ENCODE peak calls at places on chromosomes 7 and 10, in five cellular contexts. One of them, this sample, is unnamed.
A peak's percentile ranks its signal among the peaks of the same experiment; 100 is the strongest.

GRCh38 chr10:61655335-61655851 is 7.3 kb upstream of the CABCOCO1 start:
- DNase-seq in SK-N-SH: no peak
- DNase-seq in K562: no peak
- DNase-seq in GM12878: no peak
- DNase-seq in HepG2: no peak
- DNase-seq in this sample: no peak

GRCh38 chr7:151551820-151552219 is 32.1 kb upstream of the RHEB start:
- DNase-seq in SK-N-SH: no peak
- DNase-seq in K562: no peak
- DNase-seq in GM12878: no peak
- DNase-seq in HepG2: no peak
- DNase-seq in this sample: no peak

GRCh38 chr7:44379366-44380178 is 54.2 kb upstream of the CAMK2B start:
- DNase-seq in SK-N-SH: peak; percentile 29
- DNase-seq in K562: peak; percentile 26
- DNase-seq in GM12878: no peak
- DNase-seq in HepG2: no peak
- DNase-seq in this sample: no peak

GRCh38 chr7:82566752-82567151 is 123.2 kb upstream of the CACNA2D1 start:
- DNase-seq in SK-N-SH: no peak
- DNase-seq in K562: no peak
- DNase-seq in GM12878: no peak
- DNase-seq in HepG2: no peak
- DNase-seq in this sample: no peak

GRCh38 chr7:923108-924041 is 31.1 kb downstream of the ADAP1 start:
- DNase-seq in SK-N-SH: no peak
- DNase-seq in K562: peak; percentile 66
- DNase-seq in GM12878: peak; percentile 81
- DNase-seq in HepG2: no peak
- DNase-seq in this sample: no peak

GRCh38 chr7:121473645-121474300 is 77.7 kb upstream of the FAM3C start:
- DNase-seq in SK-N-SH: no peak
- DNase-seq in K562: no peak
- DNase-seq in GM12878: no peak
- DNase-seq in HepG2: no peak
- DNase-seq in this sample: no peak

GRCh38 chr7:77867208-77867915 is 68.8 kb downstream of the PHTF2 start:
- DNase-seq in SK-N-SH: no peak
- DNase-seq in K562: no peak
- DNase-seq in GM12878: no peak
- DNase-seq in HepG2: no peak
- DNase-seq in this sample: no peak

GRCh38 chr7:139753693-139754111 is 24.1 kb downstream of the HIPK2 start:
- DNase-seq in SK-N-SH: no peak
- DNase-seq in K562: no peak
- DNase-seq in GM12878: no peak
- DNase-seq in HepG2: no peak
- DNase-seq in this sample: no peak

GRCh38 chr7:70098905-70099672 is 500.8 kb downstream of the AUTS2 start:
- DNase-seq in SK-N-SH: no peak
- DNase-seq in K562: no peak
- DNase-seq in GM12878: no peak
- DNase-seq in HepG2: no peak
- DNase-seq in this sample: no peak

GRCh38 chr7:116271980-116272886 is 61.9 kb downstream of the TES start:
- DNase-seq in SK-N-SH: peak; percentile 7
- DNase-seq in K562: no peak
- DNase-seq in GM12878: no peak
- DNase-seq in HepG2: no peak
- DNase-seq in this sample: peak; percentile 85

GRCh38 chr7:130956417-130957139 is 222.6 kb upstream of the KLF14 start:
- DNase-seq in SK-N-SH: no peak
- DNase-seq in K562: no peak
- DNase-seq in GM12878: no peak
- DNase-seq in HepG2: no peak
- DNase-seq in this sample: no peak

GRCh38 chr10:30216811-30217210 is 132.3 kb downstream of the MTPAP start:
- DNase-seq in SK-N-SH: no peak
- DNase-seq in K562: no peak
- DNase-seq in GM12878: no peak
- DNase-seq in HepG2: no peak
- DNase-seq in this sample: no peak

GRCh38 chr10:132688580-132689420 is 97.1 kb downstream of the NKX6-2 start:
- DNase-seq in SK-N-SH: no peak
- DNase-seq in K562: no peak
- DNase-seq in GM12878: no peak
- DNase-seq in HepG2: no peak
- DNase-seq in this sample: no peak

GRCh38 chr7:107044347-107045194 is at the start of gene PRKAR2B:
- DNase-seq in SK-N-SH: peak; percentile 100
- DNase-seq in K562: peak; percentile 98
- DNase-seq in GM12878: no peak
- DNase-seq in HepG2: peak; percentile 32
- DNase-seq in this sample: peak; percentile 27

GRCh38 chr7:129914536-129915272 is 38.1 kb downstream of the UBE2H start:
- DNase-seq in SK-N-SH: no peak
- DNase-seq in K562: peak; percentile 33
- DNase-seq in GM12878: no peak
- DNase-seq in HepG2: no peak
- DNase-seq in this sample: no peak

GRCh38 chr7:44470080-44470479 is 20.4 kb downstream of the NUDCD3 start:
- DNase-seq in SK-N-SH: no peak
- DNase-seq in K562: peak; percentile 18
- DNase-seq in GM12878: no peak
- DNase-seq in HepG2: no peak
- DNase-seq in this sample: no peak

GRCh38 chr7:127879436-127879835 is 151.8 kb downstream of the LRRC4 start:
- DNase-seq in SK-N-SH: no peak
- DNase-seq in K562: no peak
- DNase-seq in GM12878: no peak
- DNase-seq in HepG2: no peak
- DNase-seq in this sample: no peak

DNA sequence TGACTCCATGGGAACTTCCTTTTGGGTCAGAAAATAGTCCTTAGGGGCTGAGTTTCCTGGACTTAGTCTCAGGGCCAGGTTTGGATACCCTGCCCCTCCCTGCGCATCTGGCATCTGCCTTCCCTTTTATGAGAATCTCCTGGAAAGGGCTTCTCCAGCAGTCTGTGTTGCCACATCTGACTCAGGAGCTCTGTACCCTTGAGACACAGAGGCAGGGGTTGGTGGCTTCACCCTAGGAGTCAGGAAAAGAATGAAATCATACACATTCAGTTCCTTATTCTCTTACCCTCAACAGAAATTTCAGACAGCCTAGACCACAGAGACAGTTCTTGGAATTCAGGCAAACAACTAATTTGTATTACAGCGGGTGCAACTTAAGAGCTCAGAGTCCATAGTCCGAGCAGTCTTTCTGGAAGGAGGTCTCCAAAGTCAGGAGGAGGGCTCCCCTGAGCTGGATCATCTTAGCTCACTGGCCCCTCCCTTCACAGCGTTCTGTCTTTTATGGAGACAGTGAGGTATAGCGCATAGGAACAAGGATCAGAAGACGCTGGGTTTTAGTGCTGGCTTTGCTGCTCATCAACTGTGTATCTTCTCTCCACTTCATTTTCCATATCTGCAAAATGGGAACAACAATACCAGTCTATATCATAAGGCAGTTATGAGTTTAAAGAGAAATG is 3.0 kb upstream of the PLAU start:
- DNase-seq in SK-N-SH: no peak
- DNase-seq in K562: peak; percentile 45
- DNase-seq in GM12878: no peak
- DNase-seq in HepG2: no peak
- DNase-seq in this sample: no peak
- TF ChIP-seq ZBTB33 in SK-N-SH: no peak
- TF ChIP-seq ZBTB33 in K562: no peak
- TF ChIP-seq ZBTB33 in GM12878: no peak
- TF ChIP-seq ZBTB33 in HepG2: no peak
- TF ChIP-seq ZBTB33 in this sample: no peak

GRCh38 chr7:42090806-42091205 is 146.2 kb downstream of the GLI3 start:
- DNase-seq in SK-N-SH: no peak
- DNase-seq in K562: no peak
- DNase-seq in GM12878: no peak
- DNase-seq in HepG2: no peak
- DNase-seq in this sample: no peak

GRCh38 chr7:42087616-42088015 is 149.4 kb downstream of the GLI3 start:
- DNase-seq in SK-N-SH: no peak
- DNase-seq in K562: no peak
- DNase-seq in GM12878: no peak
- DNase-seq in HepG2: no peak
- DNase-seq in this sample: no peak

GRCh38 chr7:42090056-42090455 is 147.0 kb downstream of the GLI3 start:
- DNase-seq in SK-N-SH: no peak
- DNase-seq in K562: no peak
- DNase-seq in GM12878: no peak
- DNase-seq in HepG2: no peak
- DNase-seq in this sample: no peak

GRCh38 chr7:42093361-42093905 is 143.6 kb downstream of the GLI3 start:
- DNase-seq in SK-N-SH: no peak
- DNase-seq in K562: no peak
- DNase-seq in GM12878: no peak
- DNase-seq in HepG2: no peak
- DNase-seq in this sample: no peak

DNA sequence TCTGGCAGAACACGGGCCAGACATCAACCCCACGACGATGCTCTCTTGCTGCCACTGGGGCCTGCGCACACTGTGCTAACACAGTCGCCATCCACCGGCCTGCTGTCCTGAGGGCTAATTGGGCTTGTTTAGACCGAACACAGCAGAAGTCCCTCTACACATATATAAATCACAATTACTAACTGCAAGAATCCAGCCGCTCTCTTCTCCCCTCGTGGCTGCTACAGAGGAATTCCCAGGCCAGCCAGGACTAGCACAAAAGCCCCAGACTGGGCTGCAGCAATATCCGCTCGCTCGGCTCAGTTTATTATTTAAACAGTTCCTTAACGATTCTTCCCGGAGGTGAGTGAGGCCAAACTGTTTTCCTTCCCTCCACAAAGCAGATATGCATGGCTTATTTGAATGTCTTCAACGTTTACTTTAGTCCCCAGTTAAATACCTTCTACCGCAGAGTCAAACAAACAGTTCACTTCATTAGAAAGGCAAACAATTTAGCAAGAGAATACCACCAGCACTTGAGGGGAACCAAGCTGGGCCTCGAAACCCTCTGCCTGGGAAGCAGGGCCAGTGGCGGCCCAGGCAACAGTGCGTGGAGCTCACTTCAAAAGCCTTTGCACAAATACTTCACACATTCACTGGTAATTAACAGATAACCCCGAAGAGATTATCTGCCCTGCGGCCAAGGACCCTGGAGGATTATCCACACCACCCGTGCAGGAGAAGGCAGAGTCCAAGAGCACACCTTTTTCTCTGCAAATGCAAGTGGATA is 145.4 kb downstream of the GLI3 start:
- DNase-seq in SK-N-SH: no peak
- DNase-seq in K562: no peak
- DNase-seq in GM12878: no peak
- DNase-seq in HepG2: peak; percentile 68
- DNase-seq in this sample: no peak
- TF ChIP-seq ZBTB33 in SK-N-SH: no peak
- TF ChIP-seq ZBTB33 in K562: no peak
- TF ChIP-seq ZBTB33 in GM12878: no peak
- TF ChIP-seq ZBTB33 in HepG2: no peak
- TF ChIP-seq ZBTB33 in this sample: no peak

DNA sequence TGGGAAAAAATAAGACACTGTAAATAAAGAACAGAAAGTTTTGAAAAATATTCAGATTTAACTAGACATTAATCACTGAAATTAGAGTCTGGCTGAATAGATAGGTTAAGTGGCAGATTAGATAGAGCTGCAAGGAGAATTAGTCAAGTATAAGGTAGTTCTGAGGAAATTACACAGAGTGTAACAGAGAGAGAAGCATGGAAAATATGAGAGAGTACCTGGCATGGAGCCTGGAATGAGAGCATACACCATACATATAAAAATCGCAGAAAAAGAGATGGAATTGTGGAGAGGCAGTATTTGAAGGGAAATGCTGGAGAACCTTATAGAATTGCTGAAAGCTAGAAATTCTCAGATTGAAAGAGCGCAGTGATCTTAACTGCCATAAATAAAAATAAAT is 46.9 kb downstream of the ZNRF2 start:
- DNase-seq in SK-N-SH: no peak
- DNase-seq in K562: no peak
- DNase-seq in GM12878: no peak
- DNase-seq in HepG2: no peak
- DNase-seq in this sample: no peak
- TF ChIP-seq ZBTB33 in SK-N-SH: no peak
- TF ChIP-seq ZBTB33 in K562: no peak
- TF ChIP-seq ZBTB33 in GM12878: no peak
- TF ChIP-seq ZBTB33 in HepG2: no peak
- TF ChIP-seq ZBTB33 in this sample: no peak

GRCh38 chr7:28116034-28116433 is 64.6 kb downstream of the JAZF1 start:
- DNase-seq in SK-N-SH: no peak
- DNase-seq in K562: no peak
- DNase-seq in GM12878: no peak
- DNase-seq in HepG2: no peak
- DNase-seq in this sample: no peak
- TF ChIP-seq ZBTB33 in SK-N-SH: no peak
- TF ChIP-seq ZBTB33 in K562: no peak
- TF ChIP-seq ZBTB33 in GM12878: no peak
- TF ChIP-seq ZBTB33 in HepG2: no peak
- TF ChIP-seq ZBTB33 in this sample: no peak

GRCh38 chr7:23443974-23444373 is 26.3 kb downstream of the IGF2BP3 start:
- DNase-seq in SK-N-SH: no peak
- DNase-seq in K562: no peak
- DNase-seq in GM12878: no peak
- DNase-seq in HepG2: no peak
- DNase-seq in this sample: no peak

GRCh38 chr7:23434147-23434676 is 36.1 kb downstream of the IGF2BP3 start:
- DNase-seq in SK-N-SH: no peak
- DNase-seq in K562: no peak
- DNase-seq in GM12878: peak; percentile 45
- DNase-seq in HepG2: no peak
- DNase-seq in this sample: no peak

DNA sequence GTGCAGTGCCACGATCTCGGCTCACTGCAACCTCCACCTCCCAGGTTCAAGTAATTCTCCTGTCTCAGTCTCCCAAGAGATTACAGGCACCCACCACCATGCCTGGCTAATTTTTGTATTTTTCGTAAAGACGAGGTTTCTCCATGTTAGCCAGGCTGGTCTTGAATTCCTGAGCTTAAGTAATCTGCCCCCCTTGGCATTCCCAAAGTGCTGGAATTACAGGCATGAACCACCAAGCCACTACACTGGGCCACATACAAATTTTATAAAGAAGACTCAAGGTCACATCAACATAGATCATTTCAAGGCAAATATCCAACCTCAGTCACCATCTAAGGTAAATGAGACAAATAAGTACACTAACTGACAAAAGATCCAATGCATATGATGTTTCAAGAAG is 32.1 kb downstream of the IGF2BP3 start:
- DNase-seq in SK-N-SH: no peak
- DNase-seq in K562: no peak
- DNase-seq in GM12878: no peak
- DNase-seq in HepG2: no peak
- DNase-seq in this sample: no peak
- TF ChIP-seq ZBTB33 in SK-N-SH: no peak
- TF ChIP-seq ZBTB33 in K562: no peak
- TF ChIP-seq ZBTB33 in GM12878: no peak
- TF ChIP-seq ZBTB33 in HepG2: no peak
- TF ChIP-seq ZBTB33 in this sample: no peak

This sample was measured in HCT116.